ENCODE peak calls at places on chromosomes 13 and 19, in eight cellular contexts. R is fibroblast of mammary gland, C is fibroblast of pulmonary artery, Z is brain microvascular endothelial cell, V is left ventricle myocardium inferior, S is OCI-LY7, N is dorsolateral prefrontal cortex, W is cardiac fibroblast. G is an unnamed sample.
A peak's percentile ranks its signal among the peaks of the same experiment; 100 is the strongest.

GRCh38 chr19:35596366-35596999 is 10.5 kb downstream of the PMIS2 start:
- DNase-seq in C (peak; percentile 14), W (no peak), V (no peak), Z (no peak), S (peak; percentile 36), N (no peak), R (peak; percentile 27), G (no peak)

GRCh38 chr13:47897411-47898050 is 103.5 kb downstream of the SUCLA2 start:
- DNase-seq in C (peak; percentile 27), S (no peak), V (no peak), Z (peak; percentile 54), W (peak; percentile 17), N (peak; percentile 65), R (peak; percentile 58), G (no peak)

GRCh38 chr19:16626796-16627193 is 1.2 kb downstream of the MED26 start:
- DNase-seq in S (no peak), Z (no peak), V (no peak), R (peak; percentile 11), W (no peak), N (no peak), C (no peak), G (no peak)

GRCh38 chr19:33688657-33688992 is 66.9 kb downstream of the CHST8 start:
- DNase-seq in N (no peak), R (no peak), V (no peak), S (no peak), Z (no peak), C (no peak), W (no peak), G (no peak)

GRCh38 chr19:19955208-19955607 is 54.5 kb downstream of the ZNF93 start:
- DNase-seq in Z (no peak), R (no peak), W (no peak), V (no peak), N (no peak), S (no peak), C (no peak), G (no peak)

GRCh38 chr19:8304841-8305621 is 3.1 kb downstream of the CD320 start:
- DNase-seq in W (no peak), R (no peak), Z (no peak), N (peak; percentile 40), V (no peak), S (peak; percentile 58), C (no peak), G (no peak)

GRCh38 chr19:1690570-1691307 is 38.3 kb upstream of the TCF3 start:
- DNase-seq in R (peak; percentile 20), W (no peak), C (peak; percentile 12), Z (no peak), V (no peak), N (no peak), S (peak; percentile 75), G (no peak)

GRCh38 chr19:2805261-2805900 is 14.3 kb upstream of the ZNF554 start:
- DNase-seq in R (no peak), C (no peak), N (no peak), W (no peak), Z (no peak), S (no peak), V (no peak), G (no peak)

GRCh38 chr13:70630247-70630646 is 522.0 kb upstream of the KLHL1 start:
- DNase-seq in N (no peak), S (no peak), C (no peak), Z (peak; percentile 8), R (no peak), W (no peak), V (no peak), G (no peak)

GRCh38 chr13:109214393-109214792 is 572.0 kb downstream of the IRS2 start:
- DNase-seq in C (no peak), S (no peak), N (no peak), Z (no peak), W (no peak), R (peak; percentile 8), V (no peak), G (no peak)

GRCh38 chr19:46748325-46749109 is 2.3 kb upstream of the STRN4 start:
- DNase-seq in R (peak; percentile 69), C (peak; percentile 79), V (peak; percentile 59), W (peak; percentile 79), N (no peak), S (peak; percentile 66), Z (peak; percentile 55), G (no peak)

GRCh38 chr19:35639863-35640262 is 1.7 kb upstream of the ETV2 start:
- DNase-seq in Z (no peak), C (no peak), S (no peak), W (no peak), N (no peak), R (no peak), V (no peak), G (no peak)

GRCh38 chr19:13493516-13494310 is 12.6 kb downstream of the CACNA1A start:
- DNase-seq in C (peak; percentile 16), R (no peak), Z (no peak), W (no peak), V (no peak), S (no peak), N (no peak), G (no peak)

GRCh38 chr19:11261902-11262839 is at the start of gene DOCK6:
- DNase-seq in W (no peak), V (peak; percentile 49), S (peak; percentile 68), Z (no peak), C (no peak), N (no peak), R (no peak), G (no peak)

GRCh38 chr13:113105032-113105993 is at the start of gene F7:
- DNase-seq in N (no peak), S (no peak), W (no peak), R (no peak), V (no peak), Z (no peak), C (no peak), G (no peak)

GRCh38 chr13:102718746-102719145 is 23.9 kb upstream of the METTL21C start:
- DNase-seq in C (no peak), V (no peak), S (no peak), Z (no peak), R (no peak), W (no peak), N (no peak), G (no peak)

GRCh38 chr13:29428310-29428991 is 167.0 kb downstream of the SLC7A1 start:
- DNase-seq in N (peak; percentile 62), V (peak; percentile 61), W (no peak), C (no peak), S (no peak), R (no peak), Z (no peak), G (no peak)

GRCh38 chr13:27583645-27584044 is 36.7 kb downstream of the LNX2 start:
- DNase-seq in C (peak; percentile 31), S (no peak), N (no peak), V (no peak), W (peak; percentile 47), Z (peak; percentile 39), R (no peak), G (no peak)

GRCh38 chr13:96540656-96541055 is 450.7 kb downstream of the HS6ST3 start:
- DNase-seq in V (no peak), W (no peak), Z (no peak), R (no peak), C (no peak), N (no peak), S (no peak), G (no peak)

GRCh38 chr13:59479629-59480028 is 684.1 kb downstream of the DIAPH3 start:
- DNase-seq in N (no peak), V (no peak), W (no peak), Z (no peak), C (no peak), R (no peak), S (no peak), G (no peak)

GRCh38 chr13:56670563-56670962 is 470.2 kb upstream of the PRR20A start:
- DNase-seq in C (no peak), N (no peak), Z (no peak), W (no peak), V (no peak), S (no peak), R (no peak), G (peak; percentile 68)

GRCh38 chr13:48827709-48828108 is 148.0 kb upstream of the FNDC3A start:
- DNase-seq in Z (no peak), N (no peak), S (no peak), C (no peak), V (no peak), R (no peak), W (no peak), G (no peak)

GRCh38 chr13:110388141-110388943 is 81.3 kb downstream of the COL4A2 start:
- DNase-seq in C (peak; percentile 84), W (peak; percentile 81), V (no peak), Z (peak; percentile 94), N (no peak), S (no peak), R (peak; percentile 86), G (peak; percentile 69)

GRCh38 chr19:51440846-51441409 is 17.3 kb downstream of the SIGLEC8 start:
- DNase-seq in C (no peak), V (no peak), W (no peak), R (peak; percentile 18), S (no peak), Z (no peak), N (no peak), G (no peak)
- H3K4me3 ChIP-seq in C (no peak overlapping the region), V (no peak overlapping the region), W (no peak overlapping the region), R (no peak overlapping the region), S (peak overlapping the region; percentile 54), Z (no peak overlapping the region), N (no peak overlapping the region), G (no peak overlapping the region)

GRCh38 chr19:9570255-9570654 is 14.0 kb downstream of the ZNF121 start:
- DNase-seq in N (no peak), V (no peak), C (no peak), S (no peak), R (no peak), W (no peak), Z (no peak), G (no peak)

GRCh38 chr19:9565900-9566705 is 18.2 kb downstream of the ZNF121 start:
- DNase-seq in S (no peak), W (peak; percentile 15), C (peak; percentile 16), Z (peak; percentile 7), R (peak; percentile 47), V (no peak), N (no peak), G (no peak)

DNA sequence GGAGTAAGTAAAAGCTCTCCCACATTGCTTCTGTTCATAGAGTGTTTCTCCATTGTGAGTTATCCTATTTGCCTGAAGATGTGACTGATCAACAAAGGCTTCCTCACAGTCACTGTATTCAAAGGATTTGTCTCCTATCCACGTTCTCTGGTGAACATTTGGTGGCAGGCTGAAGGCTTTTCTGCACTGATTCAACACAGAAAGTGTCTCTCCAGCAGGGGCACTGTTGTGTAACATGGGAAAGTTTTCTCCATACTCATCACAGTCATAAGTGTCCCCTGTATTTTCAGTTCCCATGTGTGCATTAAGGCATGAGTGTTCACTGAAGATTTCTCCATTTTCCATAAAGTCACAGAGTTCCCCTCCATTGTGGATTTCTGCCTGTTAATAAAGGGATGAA is 17.6 kb downstream of the ZNF121 start:
- DNase-seq in C (no peak), S (peak; percentile 11), V (no peak), Z (no peak), W (no peak), N (no peak), R (no peak), G (no peak)
- TF ChIP-seq CTCF in C (no peak), S (peak; percentile 61), V (no peak), Z (peak; percentile 6), W (no peak), N (no peak), R (no peak), G (no peak)

GRCh38 chr19:4868286-4868834 is 893 bp upstream of the PLIN3 start:
- DNase-seq in R (no peak), N (no peak), V (no peak), S (no peak), C (no peak), W (no peak), Z (no peak), G (no peak)
- H3K4me3 ChIP-seq in R (no peak overlapping the region), N (no peak overlapping the region), V (peak overlapping the region; percentile 94), S (peak overlapping the region; percentile 78), C (no peak overlapping the region), W (no peak overlapping the region), Z (no peak overlapping the region), G (no peak overlapping the region)

GRCh38 chr13:46621133-46621532 is 68.2 kb downstream of the LRCH1 start:
- DNase-seq in C (no peak), V (no peak), Z (no peak), R (no peak), S (no peak), N (no peak), W (no peak), G (no peak)
- TF ChIP-seq CTCF in C (no peak), V (no peak), Z (no peak), R (no peak), S (no peak), N (no peak), W (no peak), G (no peak)

G was measured in retinal pigment epithelial cell.